ENCODE peak calls at places on chromosome 15, in six cellular contexts. V, K, I, L, N and S are unnamed samples.

GRCh38 chr15:39171944-39172368 is 408.9 kb upstream of the THBS1 start:
- DNase-seq in K (peak; percentile 67), V (peak; percentile 56), I (peak; percentile 74), N (peak; percentile 93), L (peak; percentile 48), S (peak; percentile 36)

GRCh38 chr15:40493089-40493840 is 22.5 kb downstream of the CHST14 start:
- DNase-seq in N (no peak), L (no peak), K (no peak), V (no peak), I (no peak), S (no peak)

GRCh38 chr15:101264011-101264410 is 12.2 kb upstream of the CHSY1 start:
- DNase-seq in K (no peak), N (no peak), L (no peak), I (no peak), V (no peak), S (no peak)

GRCh38 chr15:90701048-90701447 is 16.1 kb upstream of the BLM start:
- DNase-seq in N (no peak), I (no peak), L (no peak), V (no peak), K (no peak), S (peak; percentile 6)

GRCh38 chr15:94205366-94205765 is 26.0 kb upstream of the MCTP2 start:
- DNase-seq in K (no peak), L (no peak), N (no peak), V (no peak), I (peak; percentile 13), S (no peak)

GRCh38 chr15:91043190-91043874 is 20.9 kb upstream of the VPS33B start:
- DNase-seq in K (no peak), V (no peak), L (no peak), I (no peak), N (no peak), S (no peak)

GRCh38 chr15:29377141-29377540 is 107.5 kb upstream of the NSMCE3 start:
- DNase-seq in I (no peak), V (no peak), K (no peak), N (no peak), L (no peak), S (no peak)

GRCh38 chr15:90780916-90781315 is 63.8 kb downstream of the BLM start:
- DNase-seq in V (no peak), I (peak; percentile 8), L (no peak), N (no peak), K (no peak), S (no peak)

GRCh38 chr15:87653646-87654045 is 602.9 kb downstream of the NTRK3 start:
- DNase-seq in I (no peak), V (no peak), K (peak; percentile 57), N (no peak), L (no peak), S (no peak)

GRCh38 chr15:28892789-28893610 is 7.2 kb downstream of the APBA2 start:
- DNase-seq in V (no peak), K (no peak), N (no peak), I (peak; percentile 48), L (no peak), S (no peak)

GRCh38 chr15:95922431-95922830 is 408.1 kb upstream of the NR2F2 start:
- DNase-seq in V (no peak), I (peak; percentile 15), K (peak; percentile 41), N (peak; percentile 26), L (peak; percentile 46), S (no peak)

GRCh38 chr15:32851619-32852416 is 134.0 kb downstream of the GREM1 start:
- DNase-seq in V (no peak), L (no peak), I (no peak), K (no peak), N (peak; percentile 33), S (no peak)

GRCh38 chr15:38163651-38164050 is 89.0 kb upstream of the SPRED1 start:
- DNase-seq in L (no peak), I (no peak), V (no peak), N (no peak), K (no peak), S (no peak)

GRCh38 chr15:70109982-70110381 is 12.3 kb upstream of the TLE3 start:
- DNase-seq in N (no peak), K (no peak), V (no peak), I (no peak), L (no peak), S (no peak)

DNA sequence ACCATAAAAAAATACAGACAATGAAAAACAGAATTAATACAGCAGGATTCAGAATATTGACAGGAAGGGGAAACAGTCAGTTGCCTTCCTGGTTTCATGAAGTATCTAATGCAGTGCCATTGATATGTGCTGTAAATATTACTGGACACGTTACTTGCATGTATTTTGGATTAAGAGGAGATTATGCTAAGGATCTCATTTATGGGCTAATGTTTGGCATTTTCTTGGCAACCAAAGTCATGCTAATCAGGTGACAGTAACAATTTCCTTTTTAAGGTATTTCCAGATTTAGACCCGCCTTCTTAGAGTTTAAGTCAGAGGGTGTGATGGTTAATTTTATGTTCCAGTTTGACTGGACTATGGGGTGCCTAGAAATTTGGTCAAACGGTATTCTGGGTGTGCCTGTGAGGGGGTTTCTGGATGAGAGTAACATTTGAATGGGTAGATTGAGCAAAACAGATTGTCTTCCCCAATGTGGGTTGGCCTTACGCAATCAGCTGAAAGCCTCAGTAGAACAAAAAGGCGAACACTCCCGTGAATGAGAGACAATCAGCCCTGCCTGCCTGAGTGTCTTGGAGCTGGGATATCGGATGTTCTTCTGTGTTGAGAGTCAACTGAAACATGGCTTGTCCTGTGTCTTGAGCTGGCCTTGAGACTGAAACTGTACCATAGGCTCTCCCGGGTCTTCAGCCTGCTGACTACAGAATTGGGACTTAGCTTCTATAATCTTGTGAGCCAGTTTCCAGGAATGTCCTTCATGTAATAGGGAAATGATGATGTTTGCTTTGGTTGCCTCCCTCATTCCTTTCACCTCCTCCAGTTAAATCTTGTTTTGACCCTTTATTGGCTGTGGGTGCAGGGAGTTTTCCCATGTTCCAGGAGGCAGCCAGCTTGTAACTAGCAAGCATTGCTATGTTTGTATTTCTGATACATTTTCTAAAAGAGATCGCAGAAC is 10.5 kb downstream of the SQOR start:
- DNase-seq in V (no peak), L (no peak), N (peak; percentile 79), K (no peak), I (peak; percentile 36), S (no peak)
- H3K27ac ChIP-seq in V (peak overlapping the region; percentile 53), L (no peak overlapping the region), N (peak overlapping the region; percentile 86), K (no peak overlapping the region), I (no peak overlapping the region), S (no peak overlapping the region)

GRCh38 chr15:68818088-68818670 is 2.5 kb downstream of the ANP32A start:
- DNase-seq in V (peak; percentile 65), N (peak; percentile 86), I (peak; percentile 74), K (peak; percentile 87), L (peak; percentile 71), S (peak; percentile 73)

GRCh38 chr15:68818671-68819450 is 1.8 kb downstream of the ANP32A start:
- DNase-seq in K (peak; percentile 67), V (peak; percentile 35), N (peak; percentile 67), L (peak; percentile 68), I (peak; percentile 63), S (peak; percentile 51)

GRCh38 chr15:68820205-68820588 is 498 bp downstream of the ANP32A start:
- DNase-seq in I (peak; percentile 54), V (peak; percentile 46), N (peak; percentile 70), L (peak; percentile 66), K (peak; percentile 50), S (peak; percentile 54)

GRCh38 chr15:68820589-68821189 is at the start of gene ANP32A:
- DNase-seq in N (peak; percentile 97), I (peak; percentile 95), K (peak; percentile 97), L (peak; percentile 98), V (peak; percentile 96), S (peak; percentile 96)

GRCh38 chr15:68819451-68820204 is 1.1 kb downstream of the ANP32A start:
- DNase-seq in L (peak; percentile 69), I (peak; percentile 42), K (peak; percentile 73), V (peak; percentile 37), N (peak; percentile 74), S (peak; percentile 58)
- TF ChIP-seq POLR2A in L (no peak), I (peak; percentile 22), K (peak; percentile 52), V (no peak), N (no peak), S (no peak)

GRCh38 chr15:62853114-62853832 is 189.3 kb upstream of the TPM1 start:
- DNase-seq in K (no peak), L (peak; percentile 74), V (no peak), N (peak; percentile 31), I (peak; percentile 71), S (no peak)
- H3K27ac ChIP-seq in K (no peak overlapping the region), L (peak overlapping the region; percentile 85), V (no peak overlapping the region), N (peak overlapping the region; percentile 91), I (peak overlapping the region; percentile 40), S (no peak overlapping the region)

GRCh38 chr15:74409225-74409624 is 24.5 kb downstream of the SEMA7A start:
- DNase-seq in V (no peak), L (no peak), K (no peak), N (no peak), I (no peak), S (no peak)
- TF ChIP-seq POLR2A in V (no peak), L (no peak), K (no peak), N (no peak), I (no peak), S (no peak)